ENCODE peak calls at places on chromosomes 4 and X, in five cellular contexts. I is right lobe of liver; G is naive thymus-derived CD4-positive, alpha-beta T cell; N is colonic mucosa; J is breast epithelium. L is an unnamed sample.

GRCh38 chr4:8171941-8172924 is 13.6 kb upstream of the ABLIM2 start:
- DNase-seq in I (no peak), G (no peak), N (no peak), J (no peak), L (no peak)

GRCh38 chr4:5101571-5101970 is 50.3 kb downstream of the STK32B start:
- DNase-seq in I (no peak), G (no peak), N (no peak), J (no peak), L (no peak)

GRCh38 chrX:48972214-48973164 is 845 bp upstream of the KCND1 start:
- DNase-seq in I (no peak), G (no peak), N (peak; percentile 53), J (no peak), L (peak; percentile 63)

GRCh38 chr4:89161841-89162240 is 50.5 kb downstream of the TIGD2 start:
- DNase-seq in I (no peak), G (no peak), N (no peak), J (no peak), L (no peak)

GRCh38 chrX:34629572-34629971 is 27.5 kb downstream of the TMEM47 start:
- DNase-seq in I (no peak), G (no peak), N (no peak), J (no peak), L (no peak)

GRCh38 chrX:111180750-111181240 is 84.8 kb downstream of the PAK3 start:
- DNase-seq in I (no peak), G (no peak), N (no peak), J (no peak), L (no peak)

GRCh38 chr4:38170380-38170779 is 210.2 kb downstream of the PTTG2 start:
- DNase-seq in I (no peak), G (no peak), N (no peak), J (no peak), L (no peak)

GRCh38 chrX:113059714-113060113 is 219.1 kb upstream of the AMOT start:
- DNase-seq in I (no peak), G (no peak), N (no peak), J (no peak), L (no peak)

GRCh38 chr4:152316969-152317368 is 218.9 kb downstream of the FBXW7 start:
- DNase-seq in I (no peak), G (no peak), N (no peak), J (no peak), L (no peak)

GRCh38 chrX:46913710-46914109 is 1.5 kb downstream of the JADE3 start:
- DNase-seq in I (peak; percentile 62), G (no peak), N (peak; percentile 18), J (no peak), L (no peak)

GRCh38 chr4:169957785-169958184 is 68.4 kb downstream of the MFAP3L start:
- DNase-seq in I (no peak), G (no peak), N (no peak), J (no peak), L (no peak)

GRCh38 chr4:138893991-138894390 is 121.6 kb upstream of the NOCT start:
- DNase-seq in I (no peak), G (no peak), N (no peak), J (no peak), L (no peak)

GRCh38 chrX:105695451-105695850 is 126.9 kb upstream of the NRK start:
- DNase-seq in I (no peak), G (no peak), N (no peak), J (no peak), L (no peak)

GRCh38 chrX:17527932-17528331 is 152.9 kb downstream of the NHS start:
- DNase-seq in I (no peak), G (no peak), N (no peak), J (no peak), L (no peak)
- H3K4me3 ChIP-seq in I (no peak overlapping the region), G (no peak overlapping the region), N (no peak overlapping the region), J (no peak overlapping the region), L (no peak overlapping the region)

DNA sequence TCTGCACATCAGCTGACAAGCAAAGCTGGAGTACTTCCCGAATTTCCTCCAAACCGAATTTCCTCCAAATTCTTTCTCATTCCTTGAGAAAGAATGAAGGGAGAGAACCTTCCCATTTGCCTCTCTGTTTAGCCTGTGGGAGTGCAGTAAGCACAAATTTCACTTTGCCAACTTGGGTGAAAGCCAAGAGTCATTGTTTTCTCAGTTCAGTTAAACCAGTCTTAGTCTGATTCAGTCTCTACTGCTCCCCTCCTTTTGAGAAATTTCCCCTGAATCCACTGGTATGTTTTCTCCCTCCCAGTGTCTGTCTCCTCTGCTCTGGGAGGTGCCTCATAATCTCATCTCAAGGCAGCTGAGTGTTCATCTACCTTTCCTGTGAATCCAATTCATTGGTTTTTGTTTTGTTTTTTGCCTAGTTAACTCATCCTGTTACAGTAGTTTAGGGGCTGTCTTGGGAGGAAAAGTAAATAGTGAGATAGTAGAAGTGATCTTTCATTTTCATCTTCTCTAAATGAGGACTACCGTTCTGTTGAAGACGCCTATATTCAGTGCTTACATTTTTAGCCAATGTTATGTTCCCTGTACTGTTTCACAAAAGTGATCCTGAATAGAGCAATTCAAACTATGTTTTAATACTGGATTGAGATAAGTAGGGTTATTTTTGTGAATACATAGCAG is 49.0 kb downstream of the SYTL5 start:
- DNase-seq in I (no peak), G (no peak), N (no peak), J (no peak), L (no peak)
- H3K27ac ChIP-seq in I (no peak overlapping the region), G (no peak overlapping the region), N (no peak overlapping the region), J (no peak overlapping the region), L (no peak overlapping the region)

DNA sequence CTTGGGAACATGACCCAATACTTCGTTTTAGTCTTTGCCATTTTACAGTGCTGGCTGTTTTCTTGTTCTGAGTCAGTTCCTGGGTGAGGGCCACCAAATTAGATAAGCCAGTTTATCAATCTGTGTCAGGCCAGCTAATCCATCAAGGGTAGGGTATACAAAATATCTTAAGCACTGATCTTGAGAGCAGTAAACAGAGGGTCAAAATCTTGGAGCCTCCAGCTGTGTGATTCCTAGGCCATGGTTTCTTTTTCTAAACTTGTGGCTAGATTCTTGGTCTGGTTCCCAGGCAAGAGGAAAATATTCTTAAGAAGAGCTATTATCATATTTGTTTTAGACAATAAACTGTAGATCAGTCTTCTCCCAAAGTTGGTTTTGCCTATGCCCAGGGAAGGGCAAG is 1396.6 kb upstream of the PABPC4L start:
- DNase-seq in I (no peak), G (no peak), N (no peak), J (no peak), L (no peak)
- H3K9me3 ChIP-seq in I (peaks cover 3% of the 10 kb centered on the region), G (peaks cover 15% of the 10 kb centered on the region), N (no peaks in the 10 kb centered on the region), J (no peaks in the 10 kb centered on the region), L (peaks cover 19% of the 10 kb centered on the region)

DNA sequence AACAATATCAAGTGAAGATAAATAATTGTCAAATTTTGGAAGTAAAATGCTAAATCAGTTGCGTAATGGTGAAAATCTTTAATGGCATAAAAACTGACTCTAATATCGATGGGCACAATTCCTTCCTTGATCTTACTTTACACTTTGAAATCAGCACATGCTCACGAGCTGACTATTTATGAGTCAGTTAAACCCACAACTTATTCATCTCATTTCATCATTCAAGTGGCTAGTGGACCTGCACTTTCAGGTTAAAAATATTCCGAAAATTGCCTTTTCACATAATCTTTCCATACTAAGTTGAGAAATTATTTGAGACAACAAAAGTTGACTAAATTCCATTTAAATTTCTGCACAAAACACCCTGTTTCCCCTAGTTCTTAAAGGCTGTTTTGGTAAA is 582.1 kb upstream of the TENM3 start:
- DNase-seq in I (no peak), G (no peak), N (no peak), J (no peak), L (no peak)
- H3K4me3 ChIP-seq in I (no peak overlapping the region), G (no peak overlapping the region), N (no peak overlapping the region), J (no peak overlapping the region), L (no peak overlapping the region)

GRCh38 chrX:3312109-3312508 is 34.3 kb downstream of the MXRA5 start:
- DNase-seq in I (no peak), G (no peak), N (no peak), J (no peak), L (no peak)
- H3K27ac ChIP-seq in I (no peak overlapping the region), G (no peak overlapping the region), N (no peak overlapping the region), J (no peak overlapping the region), L (no peak overlapping the region)